ENCODE peak calls at places on chromosomes 11 and 22, in ten cellular contexts. One of them, this sample, is unnamed.

GRCh38 chr22:31604746-31605705 is 57.0 kb downstream of the PISD start:
- DNase-seq in fibroblast of lung: no peak
- DNase-seq in cardiac muscle cell: no peak
- DNase-seq in stomach: no peak
- DNase-seq in mammary epithelial cell: no peak
- DNase-seq in neural crest cell: no peak
- DNase-seq in Peyer's patch: peak; percentile 51
- DNase-seq in A673: no peak
- DNase-seq in HFF-Myc: no peak
- DNase-seq in breast epithelium: no peak
- DNase-seq in this sample: no peak

GRCh38 chr22:42326786-42327185 is 56.3 kb upstream of the TCF20 start:
- DNase-seq in fibroblast of lung: peak; percentile 16
- DNase-seq in cardiac muscle cell: no peak
- DNase-seq in stomach: no peak
- DNase-seq in mammary epithelial cell: no peak
- DNase-seq in neural crest cell: no peak
- DNase-seq in Peyer's patch: no peak
- DNase-seq in A673: no peak
- DNase-seq in HFF-Myc: no peak
- DNase-seq in breast epithelium: no peak
- DNase-seq in this sample: no peak

GRCh38 chr11:70314730-70315129 is 44.2 kb downstream of the PPFIA1 start:
- DNase-seq in fibroblast of lung: no peak
- DNase-seq in cardiac muscle cell: no peak
- DNase-seq in stomach: no peak
- DNase-seq in mammary epithelial cell: no peak
- DNase-seq in neural crest cell: no peak
- DNase-seq in Peyer's patch: no peak
- DNase-seq in A673: no peak
- DNase-seq in HFF-Myc: no peak
- DNase-seq in breast epithelium: no peak
- DNase-seq in this sample: no peak

GRCh38 chr22:18057568-18058209 is 20.1 kb upstream of the PEX26 start:
- DNase-seq in fibroblast of lung: peak; percentile 100
- DNase-seq in cardiac muscle cell: peak; percentile 98
- DNase-seq in stomach: peak; percentile 60
- DNase-seq in mammary epithelial cell: peak; percentile 99
- DNase-seq in neural crest cell: no peak
- DNase-seq in Peyer's patch: no peak
- DNase-seq in A673: peak; percentile 41
- DNase-seq in HFF-Myc: peak; percentile 96
- DNase-seq in breast epithelium: peak; percentile 90
- DNase-seq in this sample: no peak

GRCh38 chr22:29609139-29609538 is 5.7 kb downstream of the NF2 start:
- DNase-seq in fibroblast of lung: no peak
- DNase-seq in cardiac muscle cell: no peak
- DNase-seq in stomach: no peak
- DNase-seq in mammary epithelial cell: no peak
- DNase-seq in neural crest cell: no peak
- DNase-seq in Peyer's patch: no peak
- DNase-seq in A673: no peak
- DNase-seq in HFF-Myc: no peak
- DNase-seq in breast epithelium: no peak
- DNase-seq in this sample: no peak

GRCh38 chr11:10638285-10638684 is 55.3 kb downstream of the IRAG1 start:
- DNase-seq in fibroblast of lung: peak; percentile 22
- DNase-seq in cardiac muscle cell: peak; percentile 36
- DNase-seq in stomach: no peak
- DNase-seq in mammary epithelial cell: no peak
- DNase-seq in neural crest cell: no peak
- DNase-seq in Peyer's patch: no peak
- DNase-seq in A673: no peak
- DNase-seq in HFF-Myc: peak; percentile 39
- DNase-seq in breast epithelium: no peak
- DNase-seq in this sample: no peak

GRCh38 chr11:114563077-114563476 is 3.4 kb upstream of the NXPE1 start:
- DNase-seq in fibroblast of lung: no peak
- DNase-seq in cardiac muscle cell: peak; percentile 41
- DNase-seq in stomach: no peak
- DNase-seq in mammary epithelial cell: peak; percentile 8
- DNase-seq in neural crest cell: no peak
- DNase-seq in Peyer's patch: no peak
- DNase-seq in A673: peak; percentile 64
- DNase-seq in HFF-Myc: no peak
- DNase-seq in breast epithelium: no peak
- DNase-seq in this sample: no peak

GRCh38 chr11:70642301-70642700 is 244.0 kb downstream of the CTTN start:
- DNase-seq in fibroblast of lung: no peak
- DNase-seq in cardiac muscle cell: no peak
- DNase-seq in stomach: no peak
- DNase-seq in mammary epithelial cell: no peak
- DNase-seq in neural crest cell: no peak
- DNase-seq in Peyer's patch: no peak
- DNase-seq in A673: no peak
- DNase-seq in HFF-Myc: no peak
- DNase-seq in breast epithelium: no peak
- DNase-seq in this sample: no peak

GRCh38 chr22:31247726-31248125 is 35.6 kb downstream of the LIMK2 start:
- DNase-seq in fibroblast of lung: no peak
- DNase-seq in cardiac muscle cell: no peak
- DNase-seq in stomach: no peak
- DNase-seq in mammary epithelial cell: no peak
- DNase-seq in neural crest cell: no peak
- DNase-seq in Peyer's patch: no peak
- DNase-seq in A673: no peak
- DNase-seq in HFF-Myc: no peak
- DNase-seq in breast epithelium: no peak
- DNase-seq in this sample: no peak

GRCh38 chr11:78921517-78921916 is 346.9 kb upstream of the NARS2 start:
- DNase-seq in fibroblast of lung: no peak
- DNase-seq in cardiac muscle cell: no peak
- DNase-seq in stomach: no peak
- DNase-seq in mammary epithelial cell: no peak
- DNase-seq in neural crest cell: no peak
- DNase-seq in Peyer's patch: no peak
- DNase-seq in A673: peak; percentile 11
- DNase-seq in HFF-Myc: no peak
- DNase-seq in breast epithelium: no peak
- DNase-seq in this sample: no peak

GRCh38 chr11:14422052-14422813 is 63.2 kb upstream of the RRAS2 start:
- DNase-seq in fibroblast of lung: peak; percentile 99
- DNase-seq in cardiac muscle cell: peak; percentile 100
- DNase-seq in stomach: peak; percentile 57
- DNase-seq in mammary epithelial cell: peak; percentile 89
- DNase-seq in neural crest cell: peak; percentile 23
- DNase-seq in Peyer's patch: peak; percentile 64
- DNase-seq in A673: peak; percentile 90
- DNase-seq in HFF-Myc: peak; percentile 96
- DNase-seq in breast epithelium: peak; percentile 66
- DNase-seq in this sample: peak; percentile 77

GRCh38 chr11:114315749-114316368 is 19.7 kb downstream of the NNMT start:
- DNase-seq in fibroblast of lung: no peak
- DNase-seq in cardiac muscle cell: peak; percentile 43
- DNase-seq in stomach: peak; percentile 60
- DNase-seq in mammary epithelial cell: no peak
- DNase-seq in neural crest cell: no peak
- DNase-seq in Peyer's patch: no peak
- DNase-seq in A673: no peak
- DNase-seq in HFF-Myc: no peak
- DNase-seq in breast epithelium: no peak
- DNase-seq in this sample: no peak

GRCh38 chr11:60925685-60926267 is 1.5 kb downstream of the TMEM132A start:
- DNase-seq in fibroblast of lung: no peak
- DNase-seq in cardiac muscle cell: peak; percentile 11
- DNase-seq in stomach: no peak
- DNase-seq in mammary epithelial cell: peak; percentile 93
- DNase-seq in neural crest cell: no peak
- DNase-seq in Peyer's patch: peak; percentile 44
- DNase-seq in A673: peak; percentile 26
- DNase-seq in HFF-Myc: no peak
- DNase-seq in breast epithelium: no peak
- DNase-seq in this sample: no peak

GRCh38 chr22:45323695-45324094 is 14.0 kb downstream of the FAM118A start:
- DNase-seq in fibroblast of lung: no peak
- DNase-seq in cardiac muscle cell: no peak
- DNase-seq in stomach: no peak
- DNase-seq in mammary epithelial cell: no peak
- DNase-seq in neural crest cell: no peak
- DNase-seq in Peyer's patch: no peak
- DNase-seq in A673: no peak
- DNase-seq in HFF-Myc: no peak
- DNase-seq in breast epithelium: no peak
- DNase-seq in this sample: no peak

GRCh38 chr11:94597896-94598295 is 30.7 kb downstream of the PIWIL4 start:
- DNase-seq in fibroblast of lung: peak; percentile 31
- DNase-seq in cardiac muscle cell: peak; percentile 38
- DNase-seq in stomach: peak; percentile 45
- DNase-seq in mammary epithelial cell: no peak
- DNase-seq in neural crest cell: no peak
- DNase-seq in Peyer's patch: no peak
- DNase-seq in A673: peak; percentile 47
- DNase-seq in HFF-Myc: no peak
- DNase-seq in breast epithelium: no peak
- DNase-seq in this sample: no peak
- TF ChIP-seq CTCF in fibroblast of lung: no peak
- TF ChIP-seq CTCF in cardiac muscle cell: peak; percentile 22
- TF ChIP-seq CTCF in stomach: no peak
- TF ChIP-seq CTCF in mammary epithelial cell: no peak
- TF ChIP-seq CTCF in neural crest cell: peak; percentile 39
- TF ChIP-seq CTCF in Peyer's patch: peak; percentile 51
- TF ChIP-seq CTCF in A673: peak; percentile 35
- TF ChIP-seq CTCF in HFF-Myc: no peak
- TF ChIP-seq CTCF in breast epithelium: no peak
- TF ChIP-seq CTCF in this sample: no peak

DNA sequence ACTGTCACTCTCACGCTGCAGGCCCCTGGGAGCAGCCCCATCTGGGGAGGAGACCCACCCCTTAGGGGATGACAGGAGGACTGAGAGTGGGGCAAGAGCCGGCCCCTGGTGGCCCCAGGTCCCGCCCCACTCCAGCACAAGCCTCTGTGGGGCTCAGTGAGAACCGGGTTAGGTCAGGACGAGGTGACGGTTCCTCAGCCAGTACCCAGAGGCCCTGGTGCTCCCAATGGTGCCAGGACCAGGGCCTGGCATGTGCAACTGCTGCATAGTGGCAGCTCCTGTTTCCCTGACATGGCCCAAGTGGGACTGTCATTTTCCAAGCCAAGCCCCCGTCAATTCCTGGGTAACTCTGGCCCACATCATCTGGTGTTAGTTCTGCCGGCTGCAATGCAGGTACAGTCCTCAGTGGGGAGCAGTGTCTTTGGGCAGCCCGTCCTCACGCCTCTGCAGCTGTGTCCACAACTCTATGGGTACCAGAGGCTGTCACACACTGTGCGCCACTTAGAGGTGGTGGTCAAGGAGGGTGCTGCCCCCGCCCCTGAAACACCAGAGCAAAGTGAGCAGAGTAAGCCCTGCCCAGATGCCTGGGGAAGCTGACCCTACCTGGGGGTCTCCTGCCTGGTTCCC is 15.9 kb downstream of the CHID1 start:
- DNase-seq in fibroblast of lung: no peak
- DNase-seq in cardiac muscle cell: no peak
- DNase-seq in stomach: no peak
- DNase-seq in mammary epithelial cell: no peak
- DNase-seq in neural crest cell: no peak
- DNase-seq in Peyer's patch: no peak
- DNase-seq in A673: no peak
- DNase-seq in HFF-Myc: no peak
- DNase-seq in breast epithelium: no peak
- DNase-seq in this sample: no peak
- TF ChIP-seq CTCF in fibroblast of lung: no peak
- TF ChIP-seq CTCF in cardiac muscle cell: no peak
- TF ChIP-seq CTCF in stomach: no peak
- TF ChIP-seq CTCF in mammary epithelial cell: no peak
- TF ChIP-seq CTCF in neural crest cell: peak; percentile 21
- TF ChIP-seq CTCF in Peyer's patch: no peak
- TF ChIP-seq CTCF in A673: no peak
- TF ChIP-seq CTCF in HFF-Myc: peak; percentile 10
- TF ChIP-seq CTCF in breast epithelium: no peak
- TF ChIP-seq CTCF in this sample: no peak

DNA sequence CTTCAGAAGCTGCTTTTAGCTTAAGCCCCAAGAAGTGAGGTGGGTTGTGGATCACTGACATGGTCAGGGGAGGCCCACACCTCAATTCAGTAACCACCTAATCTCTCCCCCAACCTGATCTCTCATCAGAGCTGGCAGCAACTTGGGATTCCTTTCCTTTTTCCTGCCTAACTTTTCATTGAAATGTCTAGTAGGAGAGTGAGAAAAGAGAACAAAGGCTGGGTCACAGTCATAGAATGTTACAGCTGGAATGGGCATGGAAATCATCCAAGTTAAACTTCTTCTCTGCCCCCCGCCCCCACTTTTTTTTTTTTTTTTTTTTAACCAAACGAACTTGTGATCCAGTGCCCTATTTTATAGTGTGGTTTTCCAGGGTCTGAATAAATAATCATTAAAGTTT is 91.8 kb downstream of the RNF169 start:
- DNase-seq in fibroblast of lung: no peak
- DNase-seq in cardiac muscle cell: no peak
- DNase-seq in stomach: no peak
- DNase-seq in mammary epithelial cell: no peak
- DNase-seq in neural crest cell: no peak
- DNase-seq in Peyer's patch: no peak
- DNase-seq in A673: no peak
- DNase-seq in HFF-Myc: no peak
- DNase-seq in breast epithelium: no peak
- DNase-seq in this sample: no peak
- TF ChIP-seq CTCF in fibroblast of lung: no peak
- TF ChIP-seq CTCF in cardiac muscle cell: no peak
- TF ChIP-seq CTCF in stomach: no peak
- TF ChIP-seq CTCF in mammary epithelial cell: no peak
- TF ChIP-seq CTCF in neural crest cell: no peak
- TF ChIP-seq CTCF in Peyer's patch: no peak
- TF ChIP-seq CTCF in A673: no peak
- TF ChIP-seq CTCF in HFF-Myc: no peak
- TF ChIP-seq CTCF in breast epithelium: no peak
- TF ChIP-seq CTCF in this sample: no peak

DNA sequence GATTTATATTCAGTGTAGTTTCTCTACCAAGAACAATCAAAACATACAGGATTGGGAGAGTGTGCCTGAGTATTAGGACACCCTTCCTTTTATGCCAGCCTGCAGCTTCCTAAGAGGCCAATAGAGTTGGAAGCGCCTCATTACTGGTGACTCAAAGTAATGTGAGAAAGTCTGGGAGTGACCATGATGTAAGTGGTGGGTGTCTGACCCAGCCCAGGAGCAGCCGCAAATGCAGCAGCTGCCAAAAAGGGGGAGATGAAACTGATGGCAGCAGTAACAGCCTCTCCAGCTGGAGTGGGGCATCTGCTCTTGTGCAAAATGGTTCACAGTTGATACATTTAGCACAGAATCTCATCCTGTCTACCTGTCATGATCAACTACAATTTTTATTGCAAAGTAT is 62.0 kb downstream of the ZNF280B start:
- DNase-seq in fibroblast of lung: peak; percentile 10
- DNase-seq in cardiac muscle cell: peak; percentile 20
- DNase-seq in stomach: no peak
- DNase-seq in mammary epithelial cell: no peak
- DNase-seq in neural crest cell: no peak
- DNase-seq in Peyer's patch: no peak
- DNase-seq in A673: no peak
- DNase-seq in HFF-Myc: no peak
- DNase-seq in breast epithelium: no peak
- DNase-seq in this sample: no peak
- TF ChIP-seq CTCF in fibroblast of lung: no peak
- TF ChIP-seq CTCF in cardiac muscle cell: no peak
- TF ChIP-seq CTCF in stomach: no peak
- TF ChIP-seq CTCF in mammary epithelial cell: no peak
- TF ChIP-seq CTCF in neural crest cell: no peak
- TF ChIP-seq CTCF in Peyer's patch: no peak
- TF ChIP-seq CTCF in A673: no peak
- TF ChIP-seq CTCF in HFF-Myc: no peak
- TF ChIP-seq CTCF in breast epithelium: no peak
- TF ChIP-seq CTCF in this sample: no peak

GRCh38 chr22:32752868-32753520 is 48.5 kb upstream of the TIMP3 start:
- DNase-seq in fibroblast of lung: peak; percentile 80
- DNase-seq in cardiac muscle cell: peak; percentile 79
- DNase-seq in stomach: no peak
- DNase-seq in mammary epithelial cell: no peak
- DNase-seq in neural crest cell: no peak
- DNase-seq in Peyer's patch: no peak
- DNase-seq in A673: no peak
- DNase-seq in HFF-Myc: no peak
- DNase-seq in breast epithelium: no peak
- DNase-seq in this sample: no peak
- TF ChIP-seq CTCF in fibroblast of lung: no peak
- TF ChIP-seq CTCF in cardiac muscle cell: no peak
- TF ChIP-seq CTCF in stomach: no peak
- TF ChIP-seq CTCF in mammary epithelial cell: no peak
- TF ChIP-seq CTCF in neural crest cell: no peak
- TF ChIP-seq CTCF in Peyer's patch: no peak
- TF ChIP-seq CTCF in A673: no peak
- TF ChIP-seq CTCF in HFF-Myc: no peak
- TF ChIP-seq CTCF in breast epithelium: no peak
- TF ChIP-seq CTCF in this sample: no peak

This sample was measured in type B pancreatic cell.